ENCODE peak calls at places on chromosomes 11 and 22, in ten cellular contexts. Z is KBM-7; E is prostate gland; Q is T-cell; N is MM.1S; Y is mucosa of gallbladder; P is stimulated activated CD8-positive, alpha-beta memory T cell treated with anti-CD3 and anti-CD28 coated beads, Interleukin-12 subunit alpha, Interleukin-12 subunit beta, amount 100 ng/mL, for 1 hour; M is mesothelial cell of epicardium; T is ELR; A is A172. W is an unnamed sample.

GRCh38 chr22:41568811-41569210 is 8.0 kb downstream of the CSDC2 start:
- DNase-seq in Y (no peak), Q (no peak), N (no peak), E (no peak), T (no peak), P (no peak), Z (no peak), M (no peak), A (no peak), W (no peak)

GRCh38 chr11:1830119-1830499 is 4.7 kb upstream of the SYT8 start:
- DNase-seq in M (no peak), T (no peak), Y (no peak), N (no peak), Z (no peak), P (no peak), E (no peak), A (peak), Q (no peak), W (no peak)

GRCh38 chr11:77040401-77040777 is 6.2 kb downstream of the B3GNT6 start:
- DNase-seq in N (no peak), A (no peak), Q (no peak), M (no peak), Y (no peak), E (no peak), P (no peak), Z (no peak), T (no peak), W (no peak)

GRCh38 chr11:859394-860131 is 16.9 kb downstream of the TSPAN4 start:
- DNase-seq in Z (no peak), M (peak), Y (peak), A (peak), T (peak), N (no peak), P (no peak), E (peak), Q (no peak), W (peak)

GRCh38 chr11:68825603-68826002 is 16.1 kb downstream of the CPT1A start:
- DNase-seq in N (peak), Q (no peak), T (peak), M (no peak), Y (no peak), Z (peak), P (peak), A (peak), E (no peak), W (peak)

GRCh38 chr11:44235765-44236201 is 74.2 kb downstream of the ALX4 start:
- DNase-seq in A (no peak), T (no peak), M (no peak), Q (no peak), N (no peak), Z (no peak), Y (no peak), P (no peak), E (no peak), W (peak)

GRCh38 chr11:74179234-74180126 is 8.4 kb downstream of the PPME1 start:
- DNase-seq in Z (no peak), E (no peak), P (no peak), M (no peak), Q (no peak), A (peak), Y (no peak), T (peak), N (no peak), W (peak)

GRCh38 chr11:46435679-46436078 is 44.1 kb upstream of the CHRM4 start:
- DNase-seq in A (no peak), N (no peak), P (no peak), T (no peak), E (no peak), Q (no peak), Z (no peak), Y (no peak), M (no peak), W (no peak)

GRCh38 chr22:23832226-23833016 is 6.4 kb downstream of the DERL3 start:
- DNase-seq in N (no peak), A (no peak), Z (no peak), Y (no peak), Q (no peak), E (no peak), M (no peak), T (no peak), P (no peak), W (no peak)

GRCh38 chr11:62726156-62727006 is 876 bp downstream of the HNRNPUL2 start:
- DNase-seq in Q (peak), A (no peak), P (no peak), N (no peak), E (peak), Z (peak), M (no peak), T (no peak), Y (no peak), W (no peak)

GRCh38 chr11:16936643-16937042 is 77.6 kb downstream of the PLEKHA7 start:
- DNase-seq in E (no peak), P (no peak), Y (no peak), Q (no peak), Z (no peak), M (no peak), T (no peak), A (peak), N (no peak), W (peak)

GRCh38 chr11:66862559-66863037 is 5.7 kb downstream of the LRFN4 start:
- DNase-seq in A (no peak), P (no peak), E (no peak), Z (no peak), T (no peak), N (no peak), Q (no peak), Y (no peak), M (no peak), W (no peak)

GRCh38 chr22:25141994-25142620 is 57.6 kb upstream of the CRYBB3 start:
- DNase-seq in A (no peak), N (no peak), E (no peak), Z (no peak), Q (no peak), M (no peak), T (no peak), Y (no peak), P (no peak), W (no peak)

GRCh38 chr11:1825785-1826451 is 8.9 kb upstream of the SYT8 start:
- DNase-seq in N (no peak), T (no peak), A (no peak), M (no peak), Y (no peak), Z (no peak), P (no peak), Q (no peak), E (no peak), W (no peak)

GRCh38 chr11:8811571-8811970 is 99.4 kb upstream of the AKIP1 start:
- DNase-seq in A (no peak), P (no peak), E (no peak), T (no peak), Y (no peak), M (no peak), Q (no peak), N (no peak), Z (no peak), W (no peak)

GRCh38 chr11:9752091-9752490 is 88.2 kb downstream of the SWAP70 start:
- DNase-seq in N (no peak), T (peak), P (no peak), Y (no peak), M (no peak), A (no peak), Z (no peak), E (no peak), Q (no peak), W (peak)

GRCh38 chr11:118176400-118177134 is at the start of gene SCN2B:
- DNase-seq in P (no peak), E (no peak), Y (no peak), A (no peak), Q (no peak), M (no peak), N (no peak), Z (peak), T (peak), W (no peak)

GRCh38 chr22:36964110-36964509 is 50.7 kb downstream of the CSF2RB start:
- DNase-seq in Z (no peak), P (no peak), Q (no peak), M (no peak), N (no peak), A (no peak), Y (no peak), E (no peak), T (no peak), W (no peak)